ENCODE peak calls at places on chromosome 12, in six cellular contexts. One of them, this sample, is unnamed.

GRCh38 chr12:34301251-34302130 is 279.2 kb downstream of the ALG10 start:
- DNase-seq in psoas muscle: no peak
- DNase-seq in stomach: no peak
- DNase-seq in hepatocyte: no peak
- DNase-seq in AG04449: no peak
- DNase-seq in pancreas: peak
- DNase-seq in this sample: peak

GRCh38 chr12:28099862-28100261 is 90.4 kb upstream of the CCDC91 start:
- DNase-seq in psoas muscle: no peak
- DNase-seq in stomach: no peak
- DNase-seq in hepatocyte: no peak
- DNase-seq in AG04449: no peak
- DNase-seq in pancreas: no peak
- DNase-seq in this sample: no peak

GRCh38 chr12:46372131-46372851 is at the start of gene SLC38A2:
- DNase-seq in psoas muscle: peak
- DNase-seq in stomach: peak
- DNase-seq in hepatocyte: peak
- DNase-seq in AG04449: no peak
- DNase-seq in pancreas: peak
- DNase-seq in this sample: peak

GRCh38 chr12:59649203-59649602 is 53.4 kb downstream of the SLC16A7 start:
- DNase-seq in psoas muscle: no peak
- DNase-seq in stomach: no peak
- DNase-seq in hepatocyte: no peak
- DNase-seq in AG04449: no peak
- DNase-seq in pancreas: no peak
- DNase-seq in this sample: no peak

GRCh38 chr12:30822385-30823139 is 67.8 kb upstream of the CAPRIN2 start:
- DNase-seq in psoas muscle: peak
- DNase-seq in stomach: peak
- DNase-seq in hepatocyte: peak
- DNase-seq in AG04449: no peak
- DNase-seq in pancreas: peak
- DNase-seq in this sample: peak

GRCh38 chr12:97404093-97404492 is 58.5 kb upstream of the RMST start:
- DNase-seq in psoas muscle: no peak
- DNase-seq in stomach: no peak
- DNase-seq in hepatocyte: no peak
- DNase-seq in AG04449: no peak
- DNase-seq in pancreas: no peak
- DNase-seq in this sample: no peak

GRCh38 chr12:131994589-131994988 is 44.8 kb downstream of the EP400 start:
- DNase-seq in psoas muscle: no peak
- DNase-seq in stomach: no peak
- DNase-seq in hepatocyte: no peak
- DNase-seq in AG04449: no peak
- DNase-seq in pancreas: no peak
- DNase-seq in this sample: no peak

GRCh38 chr12:121787063-121787774 is 6.3 kb downstream of the RHOF start:
- DNase-seq in psoas muscle: no peak
- DNase-seq in stomach: peak
- DNase-seq in hepatocyte: no peak
- DNase-seq in AG04449: no peak
- DNase-seq in pancreas: no peak
- DNase-seq in this sample: no peak

GRCh38 chr12:131608740-131609665 is 101.9 kb upstream of the SFSWAP start:
- DNase-seq in psoas muscle: peak
- DNase-seq in stomach: peak
- DNase-seq in hepatocyte: peak
- DNase-seq in AG04449: no peak
- DNase-seq in pancreas: peak
- DNase-seq in this sample: peak

GRCh38 chr12:3802721-3803120 is 49.8 kb upstream of the CRACR2A start:
- DNase-seq in psoas muscle: no peak
- DNase-seq in stomach: no peak
- DNase-seq in hepatocyte: no peak
- DNase-seq in AG04449: no peak
- DNase-seq in pancreas: no peak
- DNase-seq in this sample: no peak

GRCh38 chr12:58509116-58509885 is 411.0 kb downstream of the LRIG3 start:
- DNase-seq in psoas muscle: no peak
- DNase-seq in stomach: no peak
- DNase-seq in hepatocyte: no peak
- DNase-seq in AG04449: no peak
- DNase-seq in pancreas: no peak
- DNase-seq in this sample: no peak

GRCh38 chr12:105957058-105957457 is 181.7 kb downstream of the NUAK1 start:
- DNase-seq in psoas muscle: no peak
- DNase-seq in stomach: no peak
- DNase-seq in hepatocyte: no peak
- DNase-seq in AG04449: no peak
- DNase-seq in pancreas: no peak
- DNase-seq in this sample: no peak

GRCh38 chr12:110536834-110537604 is 34.9 kb downstream of the RAD9B start:
- DNase-seq in psoas muscle: no peak
- DNase-seq in stomach: no peak
- DNase-seq in hepatocyte: no peak
- DNase-seq in AG04449: no peak
- DNase-seq in pancreas: no peak
- DNase-seq in this sample: no peak

GRCh38 chr12:3152013-3152412 is 74.8 kb downstream of the TSPAN9 start:
- DNase-seq in psoas muscle: no peak
- DNase-seq in stomach: no peak
- DNase-seq in hepatocyte: no peak
- DNase-seq in AG04449: no peak
- DNase-seq in pancreas: peak
- DNase-seq in this sample: no peak

GRCh38 chr12:112937741-112938719 is at the start of gene OAS3:
- DNase-seq in psoas muscle: peak
- DNase-seq in stomach: peak
- DNase-seq in hepatocyte: peak
- DNase-seq in AG04449: peak
- DNase-seq in pancreas: peak
- DNase-seq in this sample: peak

GRCh38 chr12:56126732-56127239 is 1.3 kb upstream of the ESYT1 start:
- DNase-seq in psoas muscle: no peak
- DNase-seq in stomach: no peak
- DNase-seq in hepatocyte: no peak
- DNase-seq in AG04449: no peak
- DNase-seq in pancreas: no peak
- DNase-seq in this sample: no peak

GRCh38 chr12:15861404-15861803 is 20.8 kb upstream of the STRAP start:
- DNase-seq in psoas muscle: no peak
- DNase-seq in stomach: no peak
- DNase-seq in hepatocyte: no peak
- DNase-seq in AG04449: no peak
- DNase-seq in pancreas: no peak
- DNase-seq in this sample: no peak

GRCh38 chr12:15855646-15856045 is 26.5 kb upstream of the STRAP start:
- DNase-seq in psoas muscle: no peak
- DNase-seq in stomach: no peak
- DNase-seq in hepatocyte: no peak
- DNase-seq in AG04449: no peak
- DNase-seq in pancreas: no peak
- DNase-seq in this sample: no peak

GRCh38 chr12:15858348-15858747 is 23.8 kb upstream of the STRAP start:
- DNase-seq in psoas muscle: no peak
- DNase-seq in stomach: no peak
- DNase-seq in hepatocyte: no peak
- DNase-seq in AG04449: no peak
- DNase-seq in pancreas: no peak
- DNase-seq in this sample: no peak

GRCh38 chr12:15856097-15856982 is 25.8 kb upstream of the STRAP start:
- DNase-seq in psoas muscle: no peak
- DNase-seq in stomach: peak
- DNase-seq in hepatocyte: peak
- DNase-seq in AG04449: no peak
- DNase-seq in pancreas: no peak
- DNase-seq in this sample: no peak

GRCh38 chr12:15859136-15859535 is 23.1 kb upstream of the STRAP start:
- DNase-seq in psoas muscle: no peak
- DNase-seq in stomach: no peak
- DNase-seq in hepatocyte: no peak
- DNase-seq in AG04449: no peak
- DNase-seq in pancreas: no peak
- DNase-seq in this sample: no peak
- H3K4me3 ChIP-seq in psoas muscle: no peak
- H3K4me3 ChIP-seq in stomach: no peak
- H3K4me3 ChIP-seq in hepatocyte: no peak
- H3K4me3 ChIP-seq in AG04449: no peak
- H3K4me3 ChIP-seq in pancreas: no peak
- H3K4me3 ChIP-seq in this sample: no peak

DNA sequence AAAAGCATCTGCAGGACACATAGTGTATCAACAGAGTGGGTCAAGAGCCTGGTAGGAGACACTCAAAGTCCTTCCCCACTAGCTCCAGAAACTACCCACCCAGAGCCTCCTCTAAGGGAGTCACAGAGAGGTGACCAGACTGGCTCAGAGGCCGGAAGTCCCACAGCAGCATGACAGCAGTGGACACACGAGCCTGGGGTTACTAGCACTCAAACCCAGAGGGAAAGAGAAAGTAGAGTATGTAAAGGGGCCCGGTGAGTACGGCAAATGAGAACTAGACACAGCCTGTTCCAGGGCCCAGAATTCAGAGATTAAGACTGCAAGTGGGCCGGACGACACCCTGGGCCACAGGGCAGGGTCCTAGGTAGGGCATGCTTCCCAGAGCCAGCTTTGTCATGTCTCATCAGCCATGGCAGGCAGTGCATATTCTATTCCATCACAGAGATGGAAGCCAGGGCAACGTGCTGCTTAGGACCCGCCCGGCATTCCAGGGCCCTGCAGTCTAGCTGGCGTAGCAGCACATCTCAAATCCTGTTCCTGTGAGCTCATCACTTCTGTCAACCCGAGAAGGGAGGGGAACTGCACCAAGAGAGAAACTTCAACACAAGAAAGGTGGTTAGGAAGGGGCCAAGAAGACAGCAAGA is 4.2 kb downstream of the IFFO1 start:
- DNase-seq in psoas muscle: peak
- DNase-seq in stomach: no peak
- DNase-seq in hepatocyte: no peak
- DNase-seq in AG04449: no peak
- DNase-seq in pancreas: no peak
- DNase-seq in this sample: no peak
- H3K4me3 ChIP-seq in psoas muscle: peak
- H3K4me3 ChIP-seq in stomach: no peak
- H3K4me3 ChIP-seq in hepatocyte: no peak
- H3K4me3 ChIP-seq in AG04449: peak
- H3K4me3 ChIP-seq in pancreas: no peak
- H3K4me3 ChIP-seq in this sample: peak

GRCh38 chr12:25810683-25811082 is 147.8 kb upstream of the RASSF8 start:
- DNase-seq in psoas muscle: no peak
- DNase-seq in stomach: no peak
- DNase-seq in hepatocyte: no peak
- DNase-seq in AG04449: no peak
- DNase-seq in pancreas: no peak
- DNase-seq in this sample: no peak
- H3K4me3 ChIP-seq in psoas muscle: no peak
- H3K4me3 ChIP-seq in stomach: no peak
- H3K4me3 ChIP-seq in hepatocyte: no peak
- H3K4me3 ChIP-seq in AG04449: no peak
- H3K4me3 ChIP-seq in pancreas: no peak
- H3K4me3 ChIP-seq in this sample: no peak

GRCh38 chr12:22034709-22035506 is 11.1 kb upstream of the CMAS start:
- DNase-seq in psoas muscle: no peak
- DNase-seq in stomach: no peak
- DNase-seq in hepatocyte: no peak
- DNase-seq in AG04449: no peak
- DNase-seq in pancreas: no peak
- DNase-seq in this sample: no peak
- H3K4me3 ChIP-seq in psoas muscle: no peak
- H3K4me3 ChIP-seq in stomach: no peak
- H3K4me3 ChIP-seq in hepatocyte: no peak
- H3K4me3 ChIP-seq in AG04449: no peak
- H3K4me3 ChIP-seq in pancreas: no peak
- H3K4me3 ChIP-seq in this sample: no peak

DNA sequence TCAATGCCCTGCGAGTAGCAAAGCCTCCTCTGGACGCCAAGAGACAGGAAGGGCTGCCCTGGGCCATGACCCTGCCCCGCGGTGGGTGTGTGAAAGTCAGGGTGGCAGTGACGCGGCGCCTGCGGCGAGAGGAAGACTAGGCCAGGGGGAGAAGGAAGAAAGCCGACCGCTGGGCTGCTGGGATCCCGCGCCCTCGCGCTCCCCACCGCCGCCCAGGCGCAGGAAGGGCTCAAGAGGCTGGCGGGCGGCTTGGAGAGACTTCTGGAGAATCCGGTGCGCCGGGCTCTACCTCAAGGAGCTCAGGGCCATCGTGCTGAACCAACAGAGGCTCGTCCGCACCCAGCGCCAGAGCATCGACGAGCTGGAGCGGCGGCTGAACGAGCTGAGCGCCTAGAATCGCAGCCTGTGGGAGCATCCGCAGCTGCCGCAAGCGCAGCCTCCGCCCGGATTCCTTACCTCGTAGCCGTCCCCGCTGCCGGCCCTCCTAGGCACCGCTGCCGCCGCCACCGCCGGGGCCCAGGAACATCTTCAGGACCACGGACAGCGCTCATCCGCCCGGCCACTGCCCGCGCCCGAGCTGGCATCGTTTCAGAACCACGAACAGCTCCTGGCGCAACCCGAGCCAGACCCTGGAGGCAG is 105.0 kb upstream of the PRB2 start:
- DNase-seq in psoas muscle: peak
- DNase-seq in stomach: peak
- DNase-seq in hepatocyte: peak
- DNase-seq in AG04449: no peak
- DNase-seq in pancreas: peak
- DNase-seq in this sample: peak
- H3K4me3 ChIP-seq in psoas muscle: no peak
- H3K4me3 ChIP-seq in stomach: no peak
- H3K4me3 ChIP-seq in hepatocyte: no peak
- H3K4me3 ChIP-seq in AG04449: no peak
- H3K4me3 ChIP-seq in pancreas: no peak
- H3K4me3 ChIP-seq in this sample: no peak

GRCh38 chr12:76608070-76608469 is 48.5 kb upstream of the OSBPL8 start:
- DNase-seq in psoas muscle: no peak
- DNase-seq in stomach: no peak
- DNase-seq in hepatocyte: no peak
- DNase-seq in AG04449: no peak
- DNase-seq in pancreas: no peak
- DNase-seq in this sample: no peak

GRCh38 chr12:76614364-76614763 is 54.8 kb upstream of the OSBPL8 start:
- DNase-seq in psoas muscle: no peak
- DNase-seq in stomach: no peak
- DNase-seq in hepatocyte: no peak
- DNase-seq in AG04449: no peak
- DNase-seq in pancreas: no peak
- DNase-seq in this sample: no peak

DNA sequence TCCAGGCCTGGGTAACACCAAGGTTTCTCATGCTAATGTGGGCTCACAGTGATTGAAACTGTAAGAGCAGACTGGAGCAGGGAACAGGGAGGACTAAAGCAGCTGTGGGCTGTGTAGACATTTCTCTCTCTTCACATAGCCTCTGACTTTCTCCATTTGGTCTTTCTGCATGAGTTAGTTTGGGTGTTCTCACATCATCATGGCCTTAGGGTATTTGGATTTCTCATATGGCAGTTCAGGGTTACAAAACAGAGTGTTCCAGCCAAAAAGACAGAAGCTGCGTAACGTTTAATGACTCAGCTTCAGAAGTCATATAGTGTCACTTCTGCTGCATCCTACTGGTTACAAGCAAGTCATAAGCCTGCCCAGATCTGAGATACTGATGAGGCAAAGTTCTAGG is 52.0 kb upstream of the OSBPL8 start:
- DNase-seq in psoas muscle: no peak
- DNase-seq in stomach: no peak
- DNase-seq in hepatocyte: no peak
- DNase-seq in AG04449: peak
- DNase-seq in pancreas: no peak
- DNase-seq in this sample: no peak
- H3K4me3 ChIP-seq in psoas muscle: no peak
- H3K4me3 ChIP-seq in stomach: no peak
- H3K4me3 ChIP-seq in hepatocyte: no peak
- H3K4me3 ChIP-seq in AG04449: no peak
- H3K4me3 ChIP-seq in pancreas: no peak
- H3K4me3 ChIP-seq in this sample: no peak